ENCODE peak calls at places on chromosome 4, in nine cellular contexts. Q is ELR; C is left lobe of liver; E is SW480; K is stimulated activated CD4-positive, alpha-beta T cell treated with anti-CD3 and anti-CD28 coated beads, Interleukin-4, amount 100 ng/mL, for 1 hour; Y is GM23248; B is NT2/D1; G is cardiac fibroblast; V is GM04504. M is an unnamed sample.
A peak's percentile ranks its signal among the peaks of the same experiment; 100 is the strongest.

GRCh38 chr4:8030121-8030781 is 90.6 kb upstream of the AFAP1 start:
- DNase-seq in E (no peak), C (no peak), K (no peak), V (no peak), G (no peak), B (no peak), Y (no peak), Q (no peak), M (no peak)

GRCh38 chr4:2261110-2261852 is 628 bp downstream of the MXD4 start:
- DNase-seq in C (peak; percentile 63), V (no peak), E (no peak), G (peak; percentile 47), B (no peak), Q (peak; percentile 67), Y (peak; percentile 87), K (peak; percentile 64), M (no peak)

GRCh38 chr4:163161536-163162205 is 5.0 kb downstream of the NAF1 start:
- DNase-seq in Q (peak; percentile 82), C (no peak), B (no peak), V (no peak), E (no peak), Y (peak; percentile 82), K (no peak), G (peak; percentile 80), M (no peak)

GRCh38 chr4:3489451-3489962 is 26.4 kb downstream of the DOK7 start:
- DNase-seq in E (no peak), Y (peak; percentile 69), G (peak; percentile 13), K (no peak), B (no peak), Q (peak; percentile 10), C (no peak), V (no peak), M (no peak)

GRCh38 chr4:113641025-113641431 is 120.5 kb downstream of the CAMK2D start:
- DNase-seq in Q (no peak), E (no peak), G (no peak), Y (no peak), V (no peak), C (no peak), K (no peak), B (no peak), M (no peak)

GRCh38 chr4:127975121-127975770 is 10.0 kb downstream of the ABHD18 start:
- DNase-seq in B (no peak), Q (peak; percentile 50), K (no peak), Y (no peak), G (peak; percentile 75), V (no peak), E (no peak), C (no peak), M (no peak)

GRCh38 chr4:8861576-8862279 is 9.9 kb downstream of the HMX1 start:
- DNase-seq in V (no peak), B (no peak), G (no peak), C (no peak), Q (no peak), E (no peak), Y (no peak), K (no peak), M (no peak)

GRCh38 chr4:151266542-151266941 is 10.4 kb upstream of the PRSS48 start:
- DNase-seq in B (no peak), Q (no peak), G (peak; percentile 66), C (no peak), K (no peak), V (no peak), Y (peak; percentile 22), E (no peak), M (no peak)

GRCh38 chr4:128358231-128358902 is 70.8 kb upstream of the PGRMC2 start:
- DNase-seq in Y (peak; percentile 78), G (peak; percentile 75), K (no peak), V (peak; percentile 86), B (no peak), E (no peak), Q (peak; percentile 83), C (no peak), M (no peak)

GRCh38 chr4:68021185-68021584 is 57.9 kb upstream of the TMPRSS11A start:
- DNase-seq in C (no peak), B (no peak), Y (peak; percentile 73), Q (peak; percentile 29), G (peak; percentile 2), V (no peak), E (no peak), K (no peak), M (no peak)

GRCh38 chr4:31702291-31702690 is 982.1 kb downstream of the PCDH7 start:
- DNase-seq in Q (no peak), C (no peak), V (no peak), K (no peak), G (no peak), B (no peak), Y (no peak), E (no peak), M (no peak)

GRCh38 chr4:125049711-125050110 is 265.0 kb upstream of the FAT4 start:
- DNase-seq in Y (peak; percentile 12), C (no peak), K (no peak), E (no peak), V (no peak), B (no peak), G (peak; percentile 47), Q (no peak), M (no peak)

GRCh38 chr4:111433436-111433835 is 711.8 kb upstream of the FAM241A start:
- DNase-seq in Y (peak; percentile 5), C (no peak), E (no peak), B (no peak), V (no peak), Q (no peak), G (no peak), K (no peak), M (no peak)

GRCh38 chr4:103095080-103095479 is 4.6 kb downstream of the BDH2 start:
- DNase-seq in V (no peak), B (no peak), E (no peak), Q (no peak), Y (no peak), C (no peak), K (no peak), G (no peak), M (no peak)

GRCh38 chr4:151961456-151961855 is 200.6 kb upstream of the GATB start:
- DNase-seq in C (no peak), E (no peak), K (no peak), V (no peak), Y (no peak), B (no peak), Q (no peak), G (no peak), M (no peak)

GRCh38 chr4:93373893-93374860 is 454.4 kb upstream of the ATOH1 start:
- DNase-seq in Q (no peak), K (no peak), C (no peak), V (no peak), B (no peak), E (no peak), G (no peak), Y (no peak), M (no peak)

GRCh38 chr4:137200322-137200721 is 332.0 kb downstream of the PCDH18 start:
- DNase-seq in C (no peak), B (no peak), K (no peak), V (no peak), E (peak; percentile 15), G (no peak), Q (no peak), Y (no peak), M (no peak)

GRCh38 chr4:73917081-73917501 is 47.9 kb downstream of the CXCL1 start:
- DNase-seq in G (peak; percentile 99), Y (peak; percentile 96), E (no peak), B (no peak), K (no peak), C (no peak), Q (peak; percentile 93), V (peak; percentile 85), M (no peak)

GRCh38 chr4:82201805-82202636 is 171.8 kb downstream of the HNRNPD start:
- DNase-seq in Q (peak; percentile 59), K (peak; percentile 29), C (no peak), G (peak; percentile 53), E (peak; percentile 51), Y (peak; percentile 60), B (peak; percentile 48), V (peak; percentile 3), M (peak; percentile 21)

GRCh38 chr4:142900622-142901021 is 54.5 kb upstream of the INPP4B start:
- DNase-seq in G (no peak), Q (no peak), K (no peak), B (no peak), E (no peak), C (no peak), Y (no peak), V (no peak), M (no peak)

GRCh38 chr4:21835712-21836111 is 112.9 kb downstream of the KCNIP4 start:
- DNase-seq in Q (peak; percentile 42), B (no peak), E (no peak), G (peak; percentile 27), K (no peak), Y (no peak), V (no peak), C (no peak), M (no peak)

GRCh38 chr4:165805406-165805805 is 67.6 kb upstream of the TLL1 start:
- DNase-seq in G (no peak), E (no peak), V (no peak), Q (no peak), Y (no peak), K (no peak), C (no peak), B (no peak), M (no peak)

M was measured in progenitor cell of endocrine pancreas.